ENCODE peak calls at places on chromosomes 4 and X, in nine cellular contexts. I is sigmoid colon, H is transverse colon, F is Panc1, G is GM23338, B is K562, T is esophagus muscularis mucosa, U is spleen, J is H1. R is an unnamed sample.

GRCh38 chr4:36317731-36318130 is 36.3 kb downstream of the DTHD1 start:
- DNase-seq in B (no peak), I (no peak), T (no peak), U (no peak), J (no peak), G (no peak), F (no peak), H (no peak), R (no peak)

GRCh38 chr4:83110222-83110945 is 4.1 kb downstream of the PLAC8 start:
- DNase-seq in U (peak), I (peak), B (peak), J (peak), T (peak), G (peak), F (peak), H (peak), R (peak)

GRCh38 chrX:153400146-153401132 is 711 bp downstream of the PNMA6E start:
- DNase-seq in I (no peak), U (peak), T (no peak), G (peak), F (no peak), H (peak), B (peak), J (peak), R (no peak)

GRCh38 chr4:10180927-10181744 is 64.5 kb upstream of the WDR1 start:
- DNase-seq in J (no peak), I (no peak), H (no peak), F (no peak), B (peak), T (no peak), G (no peak), U (no peak), R (no peak)

GRCh38 chrX:49192722-49193328 is 6.7 kb upstream of the PRICKLE3 start:
- DNase-seq in F (no peak), H (no peak), J (no peak), I (no peak), B (no peak), U (no peak), G (peak), T (no peak), R (no peak)

GRCh38 chr4:95539056-95539455 is 9.7 kb downstream of the UNC5C start:
- DNase-seq in F (no peak), U (no peak), J (no peak), B (no peak), I (no peak), G (no peak), T (no peak), H (no peak), R (no peak)

GRCh38 chr4:25533237-25533636 is 122.4 kb upstream of the SLC34A2 start:
- DNase-seq in G (no peak), I (no peak), H (no peak), T (no peak), B (no peak), J (no peak), U (no peak), F (no peak), R (no peak)

GRCh38 chr4:53321151-53321987 is 44.5 kb downstream of the SCFD2 start:
- DNase-seq in T (no peak), G (peak), F (peak), B (no peak), H (no peak), J (no peak), U (no peak), I (no peak), R (no peak)

GRCh38 chr4:8478801-8479744 is 38.5 kb downstream of the TRMT44 start:
- DNase-seq in B (peak), T (no peak), G (no peak), I (no peak), H (no peak), J (no peak), F (no peak), U (peak), R (no peak)

GRCh38 chr4:137677851-137678250 is 145.6 kb upstream of the PCDH18 start:
- DNase-seq in I (no peak), G (no peak), T (no peak), F (no peak), J (no peak), U (no peak), H (no peak), B (no peak), R (no peak)

GRCh38 chr4:42150653-42151567 is 1.5 kb downstream of the BEND4 start:
- DNase-seq in F (no peak), H (peak), U (peak), I (no peak), T (no peak), J (peak), B (no peak), G (peak), R (no peak)

GRCh38 chr4:7396186-7396585 is 38.5 kb downstream of the PSAPL1 start:
- DNase-seq in I (no peak), B (no peak), H (no peak), J (no peak), G (no peak), T (no peak), U (peak), F (no peak), R (no peak)

GRCh38 chr4:7399433-7400234 is 35.1 kb downstream of the PSAPL1 start:
- DNase-seq in T (no peak), U (peak), G (no peak), B (no peak), I (peak), F (no peak), H (no peak), J (no peak), R (peak)

GRCh38 chr4:7397206-7398103 is 37.3 kb downstream of the PSAPL1 start:
- DNase-seq in I (no peak), T (no peak), H (no peak), J (peak), F (no peak), B (no peak), U (peak), G (no peak), R (peak)

GRCh38 chr4:7398788-7399432 is 35.8 kb downstream of the PSAPL1 start:
- DNase-seq in H (no peak), F (no peak), G (no peak), J (peak), B (no peak), I (peak), U (no peak), T (no peak), R (no peak)

DNA sequence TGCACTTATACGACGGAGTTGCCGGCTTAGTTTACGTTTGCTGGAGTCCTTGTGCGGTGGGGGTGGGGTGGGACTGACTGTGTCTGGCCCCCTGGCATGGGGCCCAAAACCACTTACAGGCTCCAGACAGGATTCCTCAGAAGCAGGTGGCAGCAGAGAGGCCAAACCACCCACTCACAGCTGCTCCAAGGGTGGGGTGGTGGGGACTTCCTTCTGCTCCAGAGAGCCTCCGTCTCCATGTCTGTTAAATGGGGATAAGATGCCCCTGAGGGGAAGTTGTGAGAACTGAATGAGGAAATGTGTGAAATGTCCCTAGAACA is 36.7 kb downstream of the PSAPL1 start:
- DNase-seq in G (no peak), B (no peak), U (peak), H (peak), J (peak), F (no peak), T (no peak), I (peak), R (peak)
- TF ChIP-seq POLR2AphosphoS5 in G (no peak), B (no peak), U (no peak), H (no peak), J (no peak), F (no peak), T (peak), I (no peak), R (no peak)

GRCh38 chrX:101362116-101362515 is 13.6 kb upstream of the TIMM8A start:
- DNase-seq in U (no peak), J (no peak), F (no peak), H (no peak), T (no peak), B (no peak), I (no peak), G (no peak), R (no peak)

GRCh38 chrX:101359966-101360365 is 11.4 kb upstream of the TIMM8A start:
- DNase-seq in H (no peak), I (no peak), T (no peak), B (no peak), U (no peak), G (no peak), J (no peak), F (no peak), R (no peak)

GRCh38 chrX:101362757-101363156 is 14.2 kb upstream of the TIMM8A start:
- DNase-seq in B (no peak), I (no peak), J (no peak), G (no peak), H (no peak), U (no peak), T (no peak), F (no peak), R (no peak)

GRCh38 chrX:101357166-101357795 is 8.7 kb upstream of the TIMM8A start:
- DNase-seq in T (no peak), H (no peak), U (no peak), J (no peak), G (peak), I (no peak), F (no peak), B (peak), R (no peak)
- TF ChIP-seq CTCF in T (no peak), H (peak), U (no peak), J (no peak), G (no peak), I (no peak), F (peak), B (peak), R (no peak)

DNA sequence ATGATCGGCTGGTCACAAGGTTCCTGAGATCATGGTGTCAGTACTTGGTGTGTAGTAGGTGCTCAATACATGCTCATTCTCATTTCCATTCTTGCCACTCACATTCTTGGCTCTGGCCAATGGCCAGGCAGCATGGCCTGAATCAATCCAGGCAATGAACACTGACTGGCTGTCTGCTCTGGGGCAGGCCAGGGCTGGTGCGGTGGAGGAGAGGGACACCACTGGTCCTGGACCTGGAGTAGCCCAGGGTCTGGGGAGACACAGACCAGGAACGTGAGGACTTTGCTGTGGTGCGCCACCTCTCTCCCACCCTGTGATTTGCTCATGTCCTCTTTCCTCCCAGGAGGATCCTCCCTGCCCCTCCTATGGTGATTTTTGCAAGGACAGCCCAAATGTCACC is 119.4 kb downstream of the PSAPL1 start:
- DNase-seq in G (no peak), T (no peak), F (no peak), B (no peak), U (no peak), I (no peak), H (no peak), J (no peak), R (no peak)
- TF ChIP-seq POLR2AphosphoS5 in G (no peak), T (no peak), F (no peak), B (no peak), U (no peak), I (no peak), H (no peak), J (no peak), R (no peak)

GRCh38 chr4:122764808-122765189 is 32.3 kb downstream of the BBS12 start:
- DNase-seq in I (no peak), U (no peak), H (no peak), F (no peak), T (no peak), G (no peak), B (no peak), J (no peak), R (no peak)
- TF ChIP-seq CTCF in I (no peak), U (no peak), H (no peak), F (no peak), T (no peak), G (no peak), B (no peak), J (no peak), R (no peak)

GRCh38 chr4:126740687-126741086 is 892.1 kb upstream of the INTU start:
- DNase-seq in F (no peak), G (no peak), B (peak), T (no peak), J (no peak), I (no peak), U (no peak), H (no peak), R (no peak)
- TF ChIP-seq POLR2AphosphoS5 in F (no peak), G (no peak), B (peak), T (no peak), J (no peak), I (no peak), U (no peak), H (no peak), R (no peak)

GRCh38 chr4:79298027-79298426 is 27.8 kb downstream of the NAA11 start:
- DNase-seq in I (no peak), F (no peak), U (peak), J (no peak), H (no peak), T (no peak), B (no peak), G (no peak), R (no peak)
- TF ChIP-seq CTCF in I (no peak), F (no peak), U (no peak), J (no peak), H (no peak), T (no peak), B (peak), G (peak), R (no peak)

GRCh38 chrX:79146552-79147390 is 2.3 kb downstream of the GPR174 start:
- DNase-seq in G (no peak), F (no peak), J (no peak), T (no peak), I (no peak), B (no peak), U (no peak), H (no peak), R (no peak)
- TF ChIP-seq POLR2AphosphoS5 in G (no peak), F (no peak), J (no peak), T (no peak), I (no peak), B (no peak), U (no peak), H (no peak), R (no peak)

GRCh38 chr4:22091351-22091731 is 142.8 kb upstream of the KCNIP4 start:
- DNase-seq in F (no peak), J (no peak), U (no peak), G (peak), B (no peak), T (no peak), H (no peak), I (no peak), R (no peak)
- TF ChIP-seq CTCF in F (no peak), J (peak), U (no peak), G (peak), B (no peak), T (no peak), H (no peak), I (no peak), R (no peak)